ENCODE peak calls at places on chromosomes 4 and X, in six cellular contexts. B is astrocyte of the spinal cord; J is ELF-1; F is cardiac septum; V is stimulated activated CD4-positive, alpha-beta T cell treated with anti-CD3 and anti-CD28 coated beads, Interleukin-15, amount 100 ng/mL, for 1 hour; S is T47D. L is an unnamed sample.

GRCh38 chr4:97942137-97942536 is 201.1 kb downstream of the STPG2 start:
- DNase-seq in S (no peak), F (no peak), J (no peak), B (peak), V (no peak), L (no peak)

GRCh38 chr4:99507762-99508161 is 3.1 kb upstream of the C4orf17 start:
- DNase-seq in F (no peak), S (no peak), J (no peak), B (no peak), V (no peak), L (no peak)

GRCh38 chrX:126550816-126551215 is 1.8 kb downstream of the DCAF12L1 start:
- DNase-seq in S (no peak), J (no peak), F (no peak), B (no peak), V (no peak), L (no peak)

GRCh38 chrX:57596109-57596870 is 4.5 kb downstream of the ZXDB start:
- DNase-seq in S (no peak), B (no peak), J (no peak), F (no peak), V (no peak), L (peak)

GRCh38 chrX:19990225-19990518 is 689 bp downstream of the BCLAF3 start:
- DNase-seq in V (no peak), J (no peak), B (no peak), S (peak), F (no peak), L (no peak)

GRCh38 chrX:105543271-105543670 is 279.1 kb upstream of the NRK start:
- DNase-seq in V (no peak), S (no peak), J (no peak), F (no peak), B (no peak), L (no peak)

GRCh38 chr4:153131478-153132069 is 72.7 kb upstream of the TRIM2 start:
- DNase-seq in V (no peak), F (no peak), J (no peak), S (no peak), B (no peak), L (no peak)

GRCh38 chr4:38319456-38320348 is 344.3 kb upstream of the KLF3 start:
- DNase-seq in B (peak), F (peak), S (peak), V (peak), J (peak), L (peak)

GRCh38 chrX:95145848-95146540 is 1472.0 kb downstream of the FAM133A start:
- DNase-seq in S (no peak), J (peak), B (no peak), F (no peak), V (no peak), L (no peak)

GRCh38 chr4:121698119-121698732 is 1.4 kb upstream of the ANXA5 start:
- DNase-seq in S (no peak), V (no peak), F (no peak), B (no peak), J (no peak), L (no peak)

GRCh38 chrX:107659768-107660167 is 31.5 kb downstream of the PRPS1 start:
- DNase-seq in V (no peak), F (no peak), S (no peak), J (no peak), B (peak), L (peak)

GRCh38 chrX:101550825-101551767 is 749 bp downstream of the ARMCX1 start:
- DNase-seq in F (no peak), V (no peak), B (peak), J (peak), S (peak), L (peak)

GRCh38 chr4:168803727-168804126 is 206.3 kb downstream of the CBR4 start:
- DNase-seq in J (peak), S (no peak), B (peak), F (no peak), V (no peak), L (no peak)

GRCh38 chr4:15779336-15779735 is 1.2 kb downstream of the CD38 start:
- DNase-seq in S (peak), F (no peak), V (no peak), J (peak), B (peak), L (peak)

GRCh38 chr4:20615492-20616136 is 84.6 kb upstream of the PACRGL start:
- DNase-seq in B (no peak), V (no peak), S (no peak), J (no peak), F (no peak), L (no peak)

GRCh38 chr4:98448923-98449322 is 187.7 kb downstream of the RAP1GDS1 start:
- DNase-seq in S (no peak), B (no peak), F (no peak), V (no peak), J (no peak), L (no peak)

GRCh38 chrX:152819732-152820131 is 10.8 kb downstream of the CETN2 start:
- DNase-seq in F (no peak), S (no peak), J (no peak), B (no peak), V (no peak), L (no peak)

GRCh38 chr4:52643846-52644245 is 15.3 kb downstream of the USP46 start:
- DNase-seq in V (no peak), B (peak), S (no peak), J (no peak), F (peak), L (peak)

GRCh38 chr4:23602720-23603119 is 287.1 kb downstream of the PPARGC1A start:
- DNase-seq in B (no peak), F (no peak), J (no peak), S (no peak), V (no peak), L (no peak)

GRCh38 chr4:140096921-140097320 is 57.1 kb downstream of the MAML3 start:
- DNase-seq in B (no peak), J (no peak), S (no peak), F (no peak), V (no peak), L (no peak)

GRCh38 chrX:81489987-81490386 is 288.1 kb downstream of the SH3BGRL start:
- DNase-seq in J (no peak), B (no peak), S (no peak), F (no peak), V (no peak), L (no peak)

GRCh38 chrX:65706041-65706828 is 38.8 kb downstream of the MSN start:
- DNase-seq in F (no peak), V (peak), J (peak), B (peak), S (no peak), L (no peak)

GRCh38 chrX:75084757-75085156 is 71.3 kb downstream of the ABCB7 start:
- DNase-seq in V (no peak), J (no peak), S (no peak), B (no peak), F (no peak), L (no peak)

GRCh38 chr4:179196511-179196910 is 1754.3 kb upstream of the AGA start:
- DNase-seq in J (no peak), B (peak), V (no peak), S (no peak), F (no peak), L (no peak)

GRCh38 chr4:158094413-158095110 is 78.3 kb downstream of the GASK1B start:
- DNase-seq in V (no peak), S (no peak), F (no peak), J (peak), B (peak), L (no peak)

GRCh38 chrX:53768451-53769246 is 82.1 kb upstream of the HUWE1 start:
- DNase-seq in B (no peak), F (no peak), S (no peak), V (no peak), J (no peak), L (no peak)

GRCh38 chr4:7433376-7434140 is 1.2 kb downstream of the PSAPL1 start:
- DNase-seq in V (no peak), J (no peak), S (no peak), B (no peak), F (no peak), L (no peak)

GRCh38 chr4:721261-722171 is 15.9 kb downstream of the PCGF3 start:
- DNase-seq in S (no peak), B (no peak), V (no peak), J (no peak), F (no peak), L (no peak)

GRCh38 chr4:95545526-95545925 is 3.2 kb downstream of the UNC5C start:
- DNase-seq in S (no peak), J (no peak), V (no peak), B (no peak), F (no peak), L (no peak)

GRCh38 chr4:2363056-2363719 is 55.3 kb downstream of the ZFYVE28 start:
- DNase-seq in S (no peak), V (no peak), J (peak), B (no peak), F (no peak), L (no peak)